ENCODE peak calls at places on chromosomes 5 and 9, in ten cellular contexts. E, D, O, C, Z, I, F, J, S and M are unnamed samples.

GRCh38 chr9:19408316-19408692 is 505 bp upstream of the ACER2 start:
- DNase-seq in E (no peak), D (no peak), O (no peak), C (peak; percentile 71), Z (no peak), I (peak; percentile 89), F (no peak), J (no peak), S (no peak), M (peak; percentile 31)

GRCh38 chr5:125058185-125058826 is 311.9 kb upstream of the ZNF608 start:
- DNase-seq in E (no peak), D (peak; percentile 22), O (no peak), C (no peak), Z (no peak), I (no peak), F (no peak), J (peak; percentile 20), S (peak; percentile 64), M (no peak)

GRCh38 chr9:72960446-72960845 is 7.6 kb upstream of the ALDH1A1 start:
- DNase-seq in E (no peak), D (peak; percentile 9), O (no peak), C (no peak), Z (no peak), I (no peak), F (no peak), J (no peak), S (no peak), M (no peak)

GRCh38 chr5:138177936-138178515 is 404 bp downstream of the BRD8 start:
- DNase-seq in E (peak; percentile 74), D (peak; percentile 20), O (no peak), C (peak; percentile 24), Z (peak; percentile 33), I (no peak), F (peak; percentile 43), J (peak; percentile 21), S (peak; percentile 44), M (peak; percentile 58)

GRCh38 chr9:137077010-137077747 is at the start of gene UAP1L1:
- DNase-seq in E (peak; percentile 84), D (peak; percentile 60), O (no peak), C (peak; percentile 85), Z (peak; percentile 86), I (peak; percentile 95), F (peak; percentile 45), J (peak; percentile 75), S (peak; percentile 39), M (peak; percentile 88)

GRCh38 chr5:131459216-131459615 is 175.8 kb downstream of the RAPGEF6 start:
- DNase-seq in E (no peak), D (no peak), O (no peak), C (no peak), Z (no peak), I (no peak), F (no peak), J (no peak), S (no peak), M (no peak)

GRCh38 chr5:37198066-37198465 is 51.1 kb downstream of the CPLANE1 start:
- DNase-seq in E (no peak), D (no peak), O (no peak), C (no peak), Z (peak; percentile 17), I (no peak), F (no peak), J (no peak), S (no peak), M (peak; percentile 25)

GRCh38 chr9:135329571-135330306 is 149.8 kb upstream of the PPP1R26 start:
- DNase-seq in E (no peak), D (no peak), O (peak; percentile 15), C (no peak), Z (no peak), I (peak; percentile 56), F (no peak), J (peak; percentile 67), S (no peak), M (no peak)

GRCh38 chr5:115246361-115246991 is 16.2 kb downstream of the PGGT1B start:
- DNase-seq in E (no peak), D (peak; percentile 37), O (no peak), C (no peak), Z (peak; percentile 42), I (no peak), F (no peak), J (peak; percentile 54), S (peak; percentile 60), M (peak; percentile 37)

GRCh38 chr9:98040212-98040611 is 16.3 kb upstream of the NANS start:
- DNase-seq in E (no peak), D (no peak), O (no peak), C (no peak), Z (no peak), I (no peak), F (no peak), J (no peak), S (no peak), M (no peak)

GRCh38 chr5:43242196-43242595 is 50.2 kb downstream of the NIM1K start:
- DNase-seq in E (no peak), D (no peak), O (no peak), C (no peak), Z (no peak), I (no peak), F (no peak), J (no peak), S (no peak), M (no peak)

GRCh38 chr9:7970666-7971335 is 171.2 kb upstream of the DMAC1 start:
- DNase-seq in E (no peak), D (no peak), O (no peak), C (no peak), Z (no peak), I (no peak), F (no peak), J (no peak), S (no peak), M (no peak)

GRCh38 chr9:73148447-73148937 is 3.2 kb upstream of the ANXA1 start:
- DNase-seq in E (no peak), D (no peak), O (no peak), C (no peak), Z (no peak), I (no peak), F (no peak), J (no peak), S (peak; percentile 65), M (no peak)

GRCh38 chr5:174735498-174736350 is 11.3 kb downstream of the MSX2 start:
- DNase-seq in E (no peak), D (no peak), O (no peak), C (no peak), Z (no peak), I (no peak), F (peak; percentile 83), J (peak; percentile 88), S (no peak), M (no peak)

GRCh38 chr5:135264451-135265445 is 134.3 kb downstream of the MACROH2A1 start:
- DNase-seq in E (no peak), D (no peak), O (no peak), C (no peak), Z (no peak), I (no peak), F (no peak), J (no peak), S (no peak), M (no peak)

GRCh38 chr5:176716320-176716719 is 69.0 kb downstream of the TSPAN17 start:
- DNase-seq in E (no peak), D (peak; percentile 73), O (no peak), C (no peak), Z (no peak), I (no peak), F (no peak), J (no peak), S (peak; percentile 75), M (no peak)

GRCh38 chr9:995776-996175 is 19.3 kb downstream of the DMRT3 start:
- DNase-seq in E (no peak), D (peak; percentile 52), O (no peak), C (no peak), Z (no peak), I (no peak), F (no peak), J (no peak), S (peak; percentile 25), M (no peak)

GRCh38 chr5:3734621-3735020 is 139.0 kb downstream of the IRX1 start:
- DNase-seq in E (no peak), D (no peak), O (no peak), C (no peak), Z (no peak), I (no peak), F (no peak), J (no peak), S (no peak), M (no peak)

DNA sequence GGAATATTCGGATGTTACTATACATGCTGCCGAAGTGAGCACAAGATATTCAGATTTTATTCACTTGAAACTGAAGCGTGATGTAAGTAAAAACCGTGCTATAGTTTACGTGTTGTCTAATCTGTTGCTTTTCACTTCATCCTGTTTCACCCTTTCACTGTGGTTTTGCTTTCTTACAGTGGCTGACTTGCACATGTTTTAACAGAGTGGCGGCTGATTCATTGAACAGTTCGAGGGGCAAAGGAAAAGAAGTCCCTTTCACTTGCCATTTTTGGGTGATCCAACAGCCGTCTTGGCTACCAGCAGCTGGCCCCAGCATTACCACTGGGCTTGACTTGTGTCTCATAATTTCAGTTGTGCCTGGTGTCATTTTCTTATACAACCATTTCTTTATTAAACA is 134.0 kb downstream of the IRX1 start:
- DNase-seq in E (no peak), D (no peak), O (no peak), C (no peak), Z (no peak), I (no peak), F (no peak), J (no peak), S (no peak), M (no peak)
- TF ChIP-seq CTCF in E (no peak), D (no peak), O (no peak), C (no peak), Z (no peak), I (no peak), F (no peak), J (no peak), S (no peak), M (no peak)

GRCh38 chr5:101035425-101035824 is 132.3 kb upstream of the ST8SIA4 start:
- DNase-seq in E (no peak), D (no peak), O (no peak), C (no peak), Z (no peak), I (no peak), F (no peak), J (no peak), S (no peak), M (no peak)

GRCh38 chr5:101036778-101037177 is 133.7 kb upstream of the ST8SIA4 start:
- DNase-seq in E (no peak), D (no peak), O (no peak), C (no peak), Z (no peak), I (no peak), F (no peak), J (no peak), S (no peak), M (no peak)
- TF ChIP-seq CTCF in E (no peak), D (no peak), O (no peak), C (no peak), Z (no peak), I (no peak), F (no peak), J (no peak), S (no peak), M (no peak)

GRCh38 chr5:150561192-150561512 is 53.2 kb downstream of the NDST1 start:
- DNase-seq in E (no peak), D (no peak), O (no peak), C (no peak), Z (no peak), I (no peak), F (no peak), J (no peak), S (no peak), M (no peak)
- TF ChIP-seq CTCF in E (peak; percentile 8), D (no peak), O (no peak), C (no peak), Z (no peak), I (no peak), F (no peak), J (no peak), S (no peak), M (no peak)

GRCh38 chr5:67674256-67674655 is 477.7 kb upstream of the CD180 start:
- DNase-seq in E (no peak), D (no peak), O (no peak), C (no peak), Z (no peak), I (no peak), F (no peak), J (no peak), S (no peak), M (no peak)
- TF ChIP-seq CTCF in E (no peak), D (no peak), O (no peak), C (no peak), Z (no peak), I (no peak), F (no peak), J (no peak), S (no peak), M (no peak)